ENCODE peak calls at places on chromosomes 16 and 17, in four cellular contexts. One of them, this sample, is unnamed.

GRCh38 chr17:68087851-68088250 is 52.3 kb downstream of the KPNA2 start:
- DNase-seq in NCI-H1930: no peak
- DNase-seq in NCI-H187 treated with DMSO at 0.1 percent for 48 hours: no peak
- DNase-seq in GF-D8: no peak
- DNase-seq in this sample: no peak

GRCh38 chr16:64751906-64752305 is 370.0 kb downstream of the CDH11 start:
- DNase-seq in NCI-H1930: no peak
- DNase-seq in NCI-H187 treated with DMSO at 0.1 percent for 48 hours: no peak
- DNase-seq in GF-D8: no peak
- DNase-seq in this sample: no peak

GRCh38 chr16:81190667-81191066 is 47.8 kb upstream of the BCO1 start:
- DNase-seq in NCI-H1930: no peak
- DNase-seq in NCI-H187 treated with DMSO at 0.1 percent for 48 hours: no peak
- DNase-seq in GF-D8: no peak
- DNase-seq in this sample: no peak

GRCh38 chr16:75526032-75526790 is 9.7 kb downstream of the CHST5 start:
- DNase-seq in NCI-H1930: no peak
- DNase-seq in NCI-H187 treated with DMSO at 0.1 percent for 48 hours: no peak
- DNase-seq in GF-D8: no peak
- DNase-seq in this sample: no peak

GRCh38 chr17:38424297-38424972 is 3.8 kb upstream of the ARHGAP23 start:
- DNase-seq in NCI-H1930: no peak
- DNase-seq in NCI-H187 treated with DMSO at 0.1 percent for 48 hours: no peak
- DNase-seq in GF-D8: no peak
- DNase-seq in this sample: no peak

GRCh38 chr16:15493416-15494181 is 59.2 kb downstream of the BMERB1 start:
- DNase-seq in NCI-H1930: no peak
- DNase-seq in NCI-H187 treated with DMSO at 0.1 percent for 48 hours: peak; percentile 82
- DNase-seq in GF-D8: no peak
- DNase-seq in this sample: no peak

GRCh38 chr17:80673152-80673920 is 128.7 kb downstream of the RPTOR start:
- DNase-seq in NCI-H1930: no peak
- DNase-seq in NCI-H187 treated with DMSO at 0.1 percent for 48 hours: peak; percentile 53
- DNase-seq in GF-D8: no peak
- DNase-seq in this sample: no peak

GRCh38 chr16:11205754-11206459 is 50.1 kb downstream of the SOCS1 start:
- DNase-seq in NCI-H1930: no peak
- DNase-seq in NCI-H187 treated with DMSO at 0.1 percent for 48 hours: no peak
- DNase-seq in GF-D8: peak; percentile 74
- DNase-seq in this sample: no peak

GRCh38 chr16:57376313-57376818 is 4.1 kb downstream of the CX3CL1 start:
- DNase-seq in NCI-H1930: no peak
- DNase-seq in NCI-H187 treated with DMSO at 0.1 percent for 48 hours: no peak
- DNase-seq in GF-D8: no peak
- DNase-seq in this sample: no peak

GRCh38 chr16:85333337-85333736 is 221.1 kb upstream of the CIBAR2 start:
- DNase-seq in NCI-H1930: no peak
- DNase-seq in NCI-H187 treated with DMSO at 0.1 percent for 48 hours: no peak
- DNase-seq in GF-D8: no peak
- DNase-seq in this sample: no peak

GRCh38 chr16:11601911-11602310 is 15.2 kb upstream of the LITAF start:
- DNase-seq in NCI-H1930: no peak
- DNase-seq in NCI-H187 treated with DMSO at 0.1 percent for 48 hours: no peak
- DNase-seq in GF-D8: no peak
- DNase-seq in this sample: no peak

GRCh38 chr17:37483311-37484039 is 6.2 kb upstream of the DUSP14 start:
- DNase-seq in NCI-H1930: no peak
- DNase-seq in NCI-H187 treated with DMSO at 0.1 percent for 48 hours: no peak
- DNase-seq in GF-D8: no peak
- DNase-seq in this sample: no peak

GRCh38 chr16:79128706-79129105 is 471.8 kb downstream of the MAF start:
- DNase-seq in NCI-H1930: no peak
- DNase-seq in NCI-H187 treated with DMSO at 0.1 percent for 48 hours: no peak
- DNase-seq in GF-D8: no peak
- DNase-seq in this sample: no peak

GRCh38 chr16:81649561-81649960 is 129.5 kb upstream of the PLCG2 start:
- DNase-seq in NCI-H1930: no peak
- DNase-seq in NCI-H187 treated with DMSO at 0.1 percent for 48 hours: no peak
- DNase-seq in GF-D8: no peak
- DNase-seq in this sample: no peak

GRCh38 chr16:4288148-4288921 is 15.5 kb upstream of the TFAP4 start:
- DNase-seq in NCI-H1930: peak; percentile 62
- DNase-seq in NCI-H187 treated with DMSO at 0.1 percent for 48 hours: no peak
- DNase-seq in GF-D8: no peak
- DNase-seq in this sample: peak; percentile 95

GRCh38 chr16:253833-254232 is 19.2 kb downstream of the FAM234A start:
- DNase-seq in NCI-H1930: no peak
- DNase-seq in NCI-H187 treated with DMSO at 0.1 percent for 48 hours: no peak
- DNase-seq in GF-D8: no peak
- DNase-seq in this sample: no peak

GRCh38 chr17:64097196-64097936 is 32.6 kb downstream of the ERN1 start:
- DNase-seq in NCI-H1930: no peak
- DNase-seq in NCI-H187 treated with DMSO at 0.1 percent for 48 hours: no peak
- DNase-seq in GF-D8: no peak
- DNase-seq in this sample: no peak

GRCh38 chr17:2990396-2990795 is 73.0 kb downstream of the OR1D5 start:
- DNase-seq in NCI-H1930: no peak
- DNase-seq in NCI-H187 treated with DMSO at 0.1 percent for 48 hours: no peak
- DNase-seq in GF-D8: no peak
- DNase-seq in this sample: no peak

GRCh38 chr16:12611006-12611477 is 192.6 kb downstream of the CPPED1 start:
- DNase-seq in NCI-H1930: no peak
- DNase-seq in NCI-H187 treated with DMSO at 0.1 percent for 48 hours: no peak
- DNase-seq in GF-D8: no peak
- DNase-seq in this sample: no peak

GRCh38 chr16:11258553-11259287 is 2.7 kb upstream of the SOCS1 start:
- DNase-seq in NCI-H1930: no peak
- DNase-seq in NCI-H187 treated with DMSO at 0.1 percent for 48 hours: no peak
- DNase-seq in GF-D8: no peak
- DNase-seq in this sample: no peak

GRCh38 chr17:83203472-83204221 is 124.2 kb downstream of the METRNL start:
- DNase-seq in NCI-H1930: no peak
- DNase-seq in NCI-H187 treated with DMSO at 0.1 percent for 48 hours: no peak
- DNase-seq in GF-D8: no peak
- DNase-seq in this sample: no peak

GRCh38 chr16:57128787-57129389 is 36.5 kb downstream of the CPNE2 start:
- DNase-seq in NCI-H1930: no peak
- DNase-seq in NCI-H187 treated with DMSO at 0.1 percent for 48 hours: no peak
- DNase-seq in GF-D8: no peak
- DNase-seq in this sample: no peak

GRCh38 chr17:82424001-82424862 is 5.8 kb upstream of the OGFOD3 start:
- DNase-seq in NCI-H1930: no peak
- DNase-seq in NCI-H187 treated with DMSO at 0.1 percent for 48 hours: no peak
- DNase-seq in GF-D8: no peak
- DNase-seq in this sample: no peak

GRCh38 chr17:11538366-11538765 is 59.9 kb upstream of the DNAH9 start:
- DNase-seq in NCI-H1930: no peak
- DNase-seq in NCI-H187 treated with DMSO at 0.1 percent for 48 hours: no peak
- DNase-seq in GF-D8: no peak
- DNase-seq in this sample: no peak

GRCh38 chr17:61389670-61390478 is 9.8 kb upstream of the TBX2 start:
- DNase-seq in NCI-H1930: peak; percentile 30
- DNase-seq in NCI-H187 treated with DMSO at 0.1 percent for 48 hours: no peak
- DNase-seq in GF-D8: no peak
- DNase-seq in this sample: peak; percentile 77

GRCh38 chr17:69030145-69030544 is 30.6 kb downstream of the ABCA9 start:
- DNase-seq in NCI-H1930: no peak
- DNase-seq in NCI-H187 treated with DMSO at 0.1 percent for 48 hours: no peak
- DNase-seq in GF-D8: no peak
- DNase-seq in this sample: no peak

GRCh38 chr16:68668266-68668665 is 23.2 kb downstream of the CDH3 start:
- DNase-seq in NCI-H1930: no peak
- DNase-seq in NCI-H187 treated with DMSO at 0.1 percent for 48 hours: no peak
- DNase-seq in GF-D8: peak; percentile 28
- DNase-seq in this sample: no peak

GRCh38 chr16:1398826-1399581 is 15.5 kb downstream of the UNKL start:
- DNase-seq in NCI-H1930: no peak
- DNase-seq in NCI-H187 treated with DMSO at 0.1 percent for 48 hours: no peak
- DNase-seq in GF-D8: no peak
- DNase-seq in this sample: no peak

GRCh38 chr16:23975293-23975692 is 139.5 kb downstream of the PRKCB start:
- DNase-seq in NCI-H1930: no peak
- DNase-seq in NCI-H187 treated with DMSO at 0.1 percent for 48 hours: no peak
- DNase-seq in GF-D8: no peak
- DNase-seq in this sample: no peak

GRCh38 chr17:14303343-14304221 is 2.7 kb downstream of the HS3ST3B1 start:
- DNase-seq in NCI-H1930: no peak
- DNase-seq in NCI-H187 treated with DMSO at 0.1 percent for 48 hours: no peak
- DNase-seq in GF-D8: no peak
- DNase-seq in this sample: no peak